ENCODE peak calls at places on chromosomes 12 and 14, in six cellular contexts. One of them, this sample, is unnamed.

GRCh38 chr14:71620401-71620800 is 311.8 kb upstream of the RGS6 start:
- DNase-seq in AG04450: no peak
- DNase-seq in heart right ventricle: no peak
- DNase-seq in endodermal cell: no peak
- DNase-seq in right lobe of liver: no peak
- DNase-seq in psoas muscle: no peak
- DNase-seq in this sample: peak

GRCh38 chr12:120842595-120842994 is 61.6 kb downstream of the SPPL3 start:
- DNase-seq in AG04450: no peak
- DNase-seq in heart right ventricle: no peak
- DNase-seq in endodermal cell: no peak
- DNase-seq in right lobe of liver: no peak
- DNase-seq in psoas muscle: no peak
- DNase-seq in this sample: no peak

GRCh38 chr14:104103061-104104005 is 17.8 kb downstream of the ASPG start:
- DNase-seq in AG04450: no peak
- DNase-seq in heart right ventricle: no peak
- DNase-seq in endodermal cell: peak
- DNase-seq in right lobe of liver: peak
- DNase-seq in psoas muscle: peak
- DNase-seq in this sample: no peak

GRCh38 chr14:52694761-52695480 is 437 bp downstream of the ERO1A start:
- DNase-seq in AG04450: no peak
- DNase-seq in heart right ventricle: no peak
- DNase-seq in endodermal cell: peak
- DNase-seq in right lobe of liver: peak
- DNase-seq in psoas muscle: peak
- DNase-seq in this sample: peak

GRCh38 chr12:45839917-45840316 is 110.4 kb downstream of the ARID2 start:
- DNase-seq in AG04450: no peak
- DNase-seq in heart right ventricle: no peak
- DNase-seq in endodermal cell: no peak
- DNase-seq in right lobe of liver: no peak
- DNase-seq in psoas muscle: no peak
- DNase-seq in this sample: no peak

GRCh38 chr14:29236848-29237247 is 470.3 kb downstream of the FOXG1 start:
- DNase-seq in AG04450: peak
- DNase-seq in heart right ventricle: no peak
- DNase-seq in endodermal cell: no peak
- DNase-seq in right lobe of liver: no peak
- DNase-seq in psoas muscle: no peak
- DNase-seq in this sample: peak

GRCh38 chr12:91617830-91618229 is 435.2 kb upstream of the DCN start:
- DNase-seq in AG04450: no peak
- DNase-seq in heart right ventricle: no peak
- DNase-seq in endodermal cell: no peak
- DNase-seq in right lobe of liver: no peak
- DNase-seq in psoas muscle: no peak
- DNase-seq in this sample: no peak

GRCh38 chr14:68961781-68962584 is 17.1 kb downstream of the ACTN1 start:
- DNase-seq in AG04450: no peak
- DNase-seq in heart right ventricle: no peak
- DNase-seq in endodermal cell: peak
- DNase-seq in right lobe of liver: peak
- DNase-seq in psoas muscle: no peak
- DNase-seq in this sample: no peak

GRCh38 chr12:22802883-22803640 is 178.1 kb downstream of the ETNK1 start:
- DNase-seq in AG04450: no peak
- DNase-seq in heart right ventricle: no peak
- DNase-seq in endodermal cell: no peak
- DNase-seq in right lobe of liver: no peak
- DNase-seq in psoas muscle: no peak
- DNase-seq in this sample: peak

GRCh38 chr14:75279153-75279738 is 618 bp downstream of the FOS start:
- DNase-seq in AG04450: no peak
- DNase-seq in heart right ventricle: peak
- DNase-seq in endodermal cell: no peak
- DNase-seq in right lobe of liver: peak
- DNase-seq in psoas muscle: peak
- DNase-seq in this sample: peak

GRCh38 chr14:75278422-75279152 is at the start of gene FOS:
- DNase-seq in AG04450: no peak
- DNase-seq in heart right ventricle: peak
- DNase-seq in endodermal cell: peak
- DNase-seq in right lobe of liver: peak
- DNase-seq in psoas muscle: peak
- DNase-seq in this sample: peak

GRCh38 chr14:75280448-75280830 is 1.8 kb downstream of the FOS start:
- DNase-seq in AG04450: no peak
- DNase-seq in heart right ventricle: no peak
- DNase-seq in endodermal cell: no peak
- DNase-seq in right lobe of liver: no peak
- DNase-seq in psoas muscle: no peak
- DNase-seq in this sample: peak

GRCh38 chr14:75280831-75281690 is 2.4 kb downstream of the FOS start:
- DNase-seq in AG04450: no peak
- DNase-seq in heart right ventricle: no peak
- DNase-seq in endodermal cell: peak
- DNase-seq in right lobe of liver: no peak
- DNase-seq in psoas muscle: no peak
- DNase-seq in this sample: no peak

GRCh38 chr14:75279739-75280447 is 1.3 kb downstream of the FOS start:
- DNase-seq in AG04450: no peak
- DNase-seq in heart right ventricle: no peak
- DNase-seq in endodermal cell: peak
- DNase-seq in right lobe of liver: peak
- DNase-seq in psoas muscle: peak
- DNase-seq in this sample: peak
- H3K4me3 ChIP-seq in AG04450: peak
- H3K4me3 ChIP-seq in heart right ventricle: peak
- H3K4me3 ChIP-seq in endodermal cell: peak
- H3K4me3 ChIP-seq in right lobe of liver: peak
- H3K4me3 ChIP-seq in psoas muscle: peak
- H3K4me3 ChIP-seq in this sample: peak

GRCh38 chr14:23353433-23353780 is 720 bp upstream of the SLC22A17 start:
- DNase-seq in AG04450: no peak
- DNase-seq in heart right ventricle: no peak
- DNase-seq in endodermal cell: no peak
- DNase-seq in right lobe of liver: no peak
- DNase-seq in psoas muscle: no peak
- DNase-seq in this sample: no peak

GRCh38 chr14:23354990-23355389 is 2.3 kb upstream of the SLC22A17 start:
- DNase-seq in AG04450: no peak
- DNase-seq in heart right ventricle: no peak
- DNase-seq in endodermal cell: no peak
- DNase-seq in right lobe of liver: no peak
- DNase-seq in psoas muscle: no peak
- DNase-seq in this sample: no peak

GRCh38 chr14:23351681-23352505 is 794 bp downstream of the SLC22A17 start:
- DNase-seq in AG04450: no peak
- DNase-seq in heart right ventricle: no peak
- DNase-seq in endodermal cell: peak
- DNase-seq in right lobe of liver: no peak
- DNase-seq in psoas muscle: no peak
- DNase-seq in this sample: no peak

GRCh38 chr14:23356036-23356435 is 3.3 kb upstream of the SLC22A17 start:
- DNase-seq in AG04450: no peak
- DNase-seq in heart right ventricle: no peak
- DNase-seq in endodermal cell: no peak
- DNase-seq in right lobe of liver: no peak
- DNase-seq in psoas muscle: no peak
- DNase-seq in this sample: no peak

DNA sequence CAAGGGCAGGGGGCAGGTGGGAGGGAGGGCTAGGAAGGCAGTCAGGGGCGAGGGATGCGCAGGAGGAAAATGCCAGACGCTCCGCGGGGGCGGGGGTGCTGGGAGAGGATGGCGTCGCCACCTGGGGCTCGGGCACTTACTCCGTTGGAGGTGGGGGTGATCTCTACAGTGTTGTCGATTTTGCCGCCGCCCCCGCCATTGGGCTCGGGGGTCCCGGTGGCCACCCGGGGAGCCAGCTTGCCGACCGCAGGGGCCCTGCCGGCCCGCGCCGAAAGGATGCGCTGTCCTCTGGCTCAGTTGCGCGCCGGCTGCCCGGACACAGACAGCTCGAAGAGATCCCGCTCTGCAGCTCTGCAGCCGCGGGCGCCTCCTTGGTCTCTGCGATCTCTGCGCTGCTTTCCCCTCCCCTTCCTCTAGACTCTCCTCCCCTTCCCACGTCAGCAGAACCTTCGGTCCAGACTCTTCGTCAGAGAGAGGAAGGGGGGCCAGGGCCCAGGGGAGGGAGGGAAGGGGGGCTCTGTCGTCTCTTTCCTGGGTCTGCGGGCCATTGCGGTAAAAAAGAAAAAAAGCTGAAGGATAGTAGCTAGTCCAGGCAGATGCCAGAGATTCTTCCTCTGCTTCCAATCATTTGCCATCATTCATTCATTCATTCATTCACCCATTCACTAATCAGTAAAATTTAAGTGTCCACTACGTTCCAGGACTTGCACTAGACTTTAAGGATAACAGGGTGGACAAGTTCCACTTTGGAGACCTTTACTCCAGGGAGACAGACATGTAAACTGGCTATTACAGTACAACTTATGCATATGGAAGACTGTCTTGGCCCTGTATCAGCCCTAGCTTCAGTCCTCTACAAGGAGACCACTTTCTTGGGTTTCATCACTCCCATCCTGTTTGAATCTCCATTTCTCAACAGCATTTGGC is at the start of gene SLC22A17:
- DNase-seq in AG04450: peak
- DNase-seq in heart right ventricle: peak
- DNase-seq in endodermal cell: peak
- DNase-seq in right lobe of liver: peak
- DNase-seq in psoas muscle: peak
- DNase-seq in this sample: peak
- H3K4me3 ChIP-seq in AG04450: peak
- H3K4me3 ChIP-seq in heart right ventricle: peak
- H3K4me3 ChIP-seq in endodermal cell: peak
- H3K4me3 ChIP-seq in right lobe of liver: peak
- H3K4me3 ChIP-seq in psoas muscle: peak
- H3K4me3 ChIP-seq in this sample: peak

DNA sequence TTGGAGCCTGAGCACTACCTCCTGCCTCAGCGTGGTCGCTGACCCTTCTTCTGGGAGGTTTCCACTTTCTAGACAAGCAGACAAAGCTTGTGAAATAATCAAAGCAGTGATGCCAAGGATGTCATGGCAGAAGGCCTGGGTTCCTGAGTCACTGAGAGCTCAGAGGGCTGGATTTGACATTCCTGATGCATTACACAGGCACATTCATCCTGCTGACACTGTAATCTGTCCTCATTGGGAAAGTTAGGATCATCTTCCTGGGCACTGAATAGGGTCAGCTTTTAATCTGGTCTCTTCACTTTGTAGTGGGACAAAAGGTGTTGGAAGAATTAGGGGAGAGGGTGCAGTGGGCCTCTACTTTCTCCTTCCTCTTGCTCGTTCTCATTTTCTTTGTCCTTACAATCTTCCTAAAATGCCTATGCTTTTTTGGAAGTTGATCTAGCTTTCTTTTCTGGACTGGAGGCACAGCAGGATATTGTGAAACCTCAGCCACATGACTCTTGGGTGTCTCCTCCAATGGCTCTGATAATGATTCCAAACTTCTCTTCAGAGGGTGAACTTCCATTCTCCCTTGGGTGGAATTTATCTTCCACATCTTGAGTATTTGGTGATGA is 29.6 kb downstream of the EEA1 start:
- DNase-seq in AG04450: peak
- DNase-seq in heart right ventricle: peak
- DNase-seq in endodermal cell: peak
- DNase-seq in right lobe of liver: peak
- DNase-seq in psoas muscle: peak
- DNase-seq in this sample: peak
- H3K4me3 ChIP-seq in AG04450: peak
- H3K4me3 ChIP-seq in heart right ventricle: no peak
- H3K4me3 ChIP-seq in endodermal cell: no peak
- H3K4me3 ChIP-seq in right lobe of liver: no peak
- H3K4me3 ChIP-seq in psoas muscle: peak
- H3K4me3 ChIP-seq in this sample: peak

DNA sequence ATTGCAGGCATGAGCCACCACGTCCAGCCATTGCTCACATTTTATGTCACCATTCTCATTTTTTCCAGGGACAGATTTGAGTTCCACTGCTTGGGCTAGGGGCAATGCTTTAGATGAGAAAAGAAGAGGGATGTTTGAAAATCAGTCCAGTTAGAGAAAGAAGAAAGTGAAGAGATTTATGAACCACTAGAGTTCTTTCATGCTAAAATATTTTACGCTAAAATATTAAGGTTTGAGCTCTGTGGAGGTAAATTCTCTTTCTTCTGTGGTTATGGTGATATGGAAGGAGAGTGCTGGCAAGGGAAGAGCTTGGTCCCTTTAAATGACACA is 21.5 kb downstream of the CFL2 start:
- DNase-seq in AG04450: no peak
- DNase-seq in heart right ventricle: no peak
- DNase-seq in endodermal cell: no peak
- DNase-seq in right lobe of liver: no peak
- DNase-seq in psoas muscle: no peak
- DNase-seq in this sample: no peak
- H3K4me3 ChIP-seq in AG04450: no peak
- H3K4me3 ChIP-seq in heart right ventricle: peak
- H3K4me3 ChIP-seq in endodermal cell: no peak
- H3K4me3 ChIP-seq in right lobe of liver: peak
- H3K4me3 ChIP-seq in psoas muscle: peak
- H3K4me3 ChIP-seq in this sample: peak

GRCh38 chr12:26226629-26227375 is 31.4 kb downstream of the SSPN start:
- DNase-seq in AG04450: no peak
- DNase-seq in heart right ventricle: peak
- DNase-seq in endodermal cell: peak
- DNase-seq in right lobe of liver: no peak
- DNase-seq in psoas muscle: peak
- DNase-seq in this sample: no peak

GRCh38 chr12:26224657-26225056 is 29.3 kb downstream of the SSPN start:
- DNase-seq in AG04450: no peak
- DNase-seq in heart right ventricle: no peak
- DNase-seq in endodermal cell: no peak
- DNase-seq in right lobe of liver: no peak
- DNase-seq in psoas muscle: no peak
- DNase-seq in this sample: no peak

GRCh38 chr12:26227376-26227775 is 32.0 kb downstream of the SSPN start:
- DNase-seq in AG04450: no peak
- DNase-seq in heart right ventricle: no peak
- DNase-seq in endodermal cell: no peak
- DNase-seq in right lobe of liver: no peak
- DNase-seq in psoas muscle: no peak
- DNase-seq in this sample: no peak

GRCh38 chr12:26229910-26230309 is 34.5 kb downstream of the SSPN start:
- DNase-seq in AG04450: no peak
- DNase-seq in heart right ventricle: no peak
- DNase-seq in endodermal cell: no peak
- DNase-seq in right lobe of liver: no peak
- DNase-seq in psoas muscle: no peak
- DNase-seq in this sample: no peak

GRCh38 chr12:26226119-26226518 is 30.7 kb downstream of the SSPN start:
- DNase-seq in AG04450: no peak
- DNase-seq in heart right ventricle: no peak
- DNase-seq in endodermal cell: no peak
- DNase-seq in right lobe of liver: no peak
- DNase-seq in psoas muscle: no peak
- DNase-seq in this sample: no peak
- H3K4me3 ChIP-seq in AG04450: no peak
- H3K4me3 ChIP-seq in heart right ventricle: peak
- H3K4me3 ChIP-seq in endodermal cell: peak
- H3K4me3 ChIP-seq in right lobe of liver: no peak
- H3K4me3 ChIP-seq in psoas muscle: peak
- H3K4me3 ChIP-seq in this sample: no peak